ENCODE peak calls at places on chromosomes 7 and 10, in four cellular contexts. N is brain microvascular endothelial cell, Y is hepatocyte, Q is astrocyte. F is an unnamed sample.

GRCh38 chr7:133705596-133705995 is 421.5 kb upstream of the LRGUK start:
- DNase-seq in N (peak; percentile 89), Y (no peak), Q (peak; percentile 88), F (no peak)

GRCh38 chr7:90690159-90690858 is 94.2 kb downstream of the CDK14 start:
- DNase-seq in N (no peak), Y (no peak), Q (no peak), F (no peak)

GRCh38 chr10:7045891-7046599 is 364.8 kb downstream of the SFMBT2 start:
- DNase-seq in N (no peak), Y (no peak), Q (no peak), F (no peak)

GRCh38 chr10:27724287-27724686 is 21.3 kb downstream of the MKX start:
- DNase-seq in N (no peak), Y (no peak), Q (no peak), F (no peak)

GRCh38 chr10:49307921-49308320 is 9.0 kb downstream of the C10orf71 start:
- DNase-seq in N (no peak), Y (no peak), Q (no peak), F (no peak)

GRCh38 chr10:62594093-62594520 is 210.4 kb upstream of the ADO start:
- DNase-seq in N (peak; percentile 47), Y (peak; percentile 71), Q (peak; percentile 26), F (no peak)

GRCh38 chr7:143248781-143249354 is 14.4 kb upstream of the GSTK1 start:
- DNase-seq in N (no peak), Y (peak; percentile 64), Q (peak; percentile 21), F (no peak)

GRCh38 chr10:43204943-43205671 is 61.8 kb downstream of the RASGEF1A start:
- DNase-seq in N (peak; percentile 48), Y (peak; percentile 73), Q (peak; percentile 25), F (peak; percentile 11)

GRCh38 chr7:2779086-2779485 is 65.0 kb downstream of the GNA12 start:
- DNase-seq in N (peak; percentile 11), Y (no peak), Q (no peak), F (no peak)

GRCh38 chr10:112799726-112800510 is 150.1 kb upstream of the TCF7L2 start:
- DNase-seq in N (no peak), Y (no peak), Q (no peak), F (no peak)

GRCh38 chr10:112801004-112801403 is 149.0 kb upstream of the TCF7L2 start:
- DNase-seq in N (no peak), Y (no peak), Q (no peak), F (no peak)

GRCh38 chr10:112802411-112803060 is 147.5 kb upstream of the TCF7L2 start:
- DNase-seq in N (no peak), Y (no peak), Q (no peak), F (no peak)

GRCh38 chr10:112804036-112804435 is 146.0 kb upstream of the TCF7L2 start:
- DNase-seq in N (no peak), Y (peak; percentile 28), Q (no peak), F (no peak)

DNA sequence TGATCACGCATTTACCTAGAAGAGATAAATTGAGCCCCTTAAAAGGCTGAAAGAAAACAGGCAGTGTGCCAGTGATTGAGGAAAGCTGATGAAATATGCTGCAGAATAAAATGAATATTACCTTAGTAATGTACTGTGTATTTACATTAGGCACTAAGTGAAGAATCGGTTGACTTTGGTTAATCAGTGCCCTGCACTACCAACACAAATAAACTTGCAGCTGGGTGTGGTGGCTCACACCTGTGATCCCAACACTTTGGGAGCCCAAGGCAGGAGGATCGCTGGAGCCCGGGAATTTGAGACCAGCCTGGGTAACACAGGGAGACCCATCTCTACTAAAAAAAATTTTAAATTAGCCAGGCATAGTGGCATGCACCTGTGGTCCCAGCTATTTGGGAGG is 148.3 kb upstream of the TCF7L2 start:
- DNase-seq in N (no peak), Y (no peak), Q (no peak), F (no peak)
- H3K27ac ChIP-seq in N (no peak overlapping the region), Y (no peak overlapping the region), Q (no peak overlapping the region), F (no peak overlapping the region)

GRCh38 chr10:1632596-1632995 is 104.7 kb downstream of the ADARB2 start:
- DNase-seq in N (no peak), Y (no peak), Q (no peak), F (no peak)

GRCh38 chr10:1635340-1635739 is 102.0 kb downstream of the ADARB2 start:
- DNase-seq in N (no peak), Y (no peak), Q (no peak), F (no peak)

GRCh38 chr10:1632141-1632540 is 105.2 kb downstream of the ADARB2 start:
- DNase-seq in N (no peak), Y (no peak), Q (no peak), F (no peak)

GRCh38 chr10:1633783-1634182 is 103.5 kb downstream of the ADARB2 start:
- DNase-seq in N (no peak), Y (no peak), Q (no peak), F (no peak)

GRCh38 chr10:1634239-1634638 is 103.1 kb downstream of the ADARB2 start:
- DNase-seq in N (no peak), Y (no peak), Q (no peak), F (no peak)
- H3K4me3 ChIP-seq in N (no peak overlapping the region), Y (no peak overlapping the region), Q (no peak overlapping the region), F (no peak overlapping the region)

GRCh38 chr7:20554072-20554471 is 61.4 kb upstream of the ABCB5 start:
- DNase-seq in N (no peak), Y (no peak), Q (no peak), F (no peak)
- TF ChIP-seq CTCF in N (no peak), Y (no peak), Q (no peak), F (no peak)

GRCh38 chr10:112653851-112654250 is 206.8 kb downstream of the VTI1A start:
- DNase-seq in N (no peak), Y (no peak), Q (no peak), F (no peak)

GRCh38 chr10:112649492-112650152 is 202.6 kb downstream of the VTI1A start:
- DNase-seq in N (no peak), Y (no peak), Q (peak; percentile 51), F (no peak)

GRCh38 chr10:112653215-112653614 is 206.2 kb downstream of the VTI1A start:
- DNase-seq in N (no peak), Y (no peak), Q (no peak), F (no peak)

GRCh38 chr10:112654794-112655193 is 207.8 kb downstream of the VTI1A start:
- DNase-seq in N (no peak), Y (no peak), Q (no peak), F (no peak)

GRCh38 chr10:112650588-112651030 is 203.6 kb downstream of the VTI1A start:
- DNase-seq in N (peak; percentile 22), Y (no peak), Q (peak; percentile 21), F (no peak)
- H3K27ac ChIP-seq in N (no peak overlapping the region), Y (no peak overlapping the region), Q (no peak overlapping the region), F (no peak overlapping the region)

GRCh38 chr10:132517951-132518521 is 19.6 kb upstream of the INPP5A start:
- DNase-seq in N (no peak), Y (no peak), Q (no peak), F (no peak)
- H3K4me3 ChIP-seq in N (no peak overlapping the region), Y (no peak overlapping the region), Q (no peak overlapping the region), F (no peak overlapping the region)

DNA sequence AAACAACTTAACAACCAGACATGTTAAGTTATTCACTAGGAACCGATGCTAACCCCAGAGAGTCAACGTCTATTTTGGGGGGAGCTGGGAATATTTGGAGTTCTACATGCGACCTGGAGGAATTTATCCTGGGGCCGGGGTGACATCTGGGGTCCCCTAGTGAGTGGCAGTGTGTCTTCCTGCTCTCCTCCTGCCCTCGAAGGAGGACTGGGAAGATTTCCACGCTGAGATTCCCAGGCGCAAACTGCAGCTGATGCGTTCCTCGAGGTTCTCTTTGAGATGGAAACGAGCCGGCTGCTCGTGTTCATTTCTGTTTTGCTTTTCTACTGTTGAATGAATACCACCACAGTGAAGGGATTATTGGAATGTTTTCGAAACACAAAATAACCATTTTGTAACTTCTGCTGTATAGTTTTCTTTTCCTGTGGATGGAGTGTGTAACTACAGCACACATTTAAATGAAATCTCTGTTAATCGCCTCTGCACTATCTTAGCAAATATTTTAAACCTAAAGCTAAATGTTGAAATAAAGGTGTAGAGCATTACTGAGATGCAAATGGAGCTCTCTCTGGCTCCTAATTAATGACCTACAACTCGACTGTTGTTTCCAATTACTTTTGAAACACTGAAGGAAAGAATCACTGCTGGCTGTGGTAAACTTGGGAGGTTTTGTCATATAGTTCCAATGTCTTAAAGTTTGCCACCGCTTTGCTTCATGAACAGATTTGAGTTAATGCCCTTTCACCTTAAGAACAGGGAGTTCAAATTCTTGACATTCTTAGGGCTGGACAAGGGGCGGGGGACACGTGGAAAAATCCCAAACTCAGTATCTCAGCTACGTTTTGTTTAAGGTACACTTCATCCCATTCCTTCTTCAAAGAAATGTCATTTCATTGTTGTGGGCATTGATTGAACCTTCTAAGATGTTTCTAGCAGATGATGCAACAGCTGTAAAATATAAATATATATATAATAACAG is 21.1 kb downstream of the GATA3 start:
- DNase-seq in N (no peak), Y (no peak), Q (no peak), F (no peak)
- TF ChIP-seq CTCF in N (no peak), Y (no peak), Q (no peak), F (no peak)